ENCODE peak calls at places on chromosomes 12 and 14, in ten cellular contexts. N is brain microvascular endothelial cell; Z is hypothalamus; B is aorta; S is effector memory CD8-positive, alpha-beta T cell; I is neuronal stem cell; C is Peyer's patch; O is PC-9; U is GM20000; A is choroid plexus epithelial cell. P is an unnamed sample.

GRCh38 chr14:99134333-99135046 is 137.5 kb downstream of the BCL11B start:
- DNase-seq in S (no peak), B (peak; percentile 21), C (no peak), O (no peak), I (no peak), A (no peak), Z (no peak), N (no peak), U (no peak), P (no peak)

GRCh38 chr12:115464673-115465060 is 780.7 kb upstream of the TBX3 start:
- DNase-seq in C (no peak), O (no peak), I (no peak), Z (no peak), U (no peak), S (no peak), A (no peak), B (no peak), N (no peak), P (no peak)

GRCh38 chr12:69405466-69405865 is 45.9 kb downstream of the YEATS4 start:
- DNase-seq in C (no peak), B (peak; percentile 72), N (peak; percentile 99), A (peak; percentile 97), U (no peak), I (no peak), Z (no peak), S (no peak), O (peak; percentile 82), P (no peak)

GRCh38 chr12:91555981-91556380 is 373.4 kb upstream of the DCN start:
- DNase-seq in C (no peak), A (no peak), O (no peak), B (no peak), I (no peak), N (no peak), S (no peak), Z (no peak), U (no peak), P (no peak)

GRCh38 chr12:72729451-72730010 is 457.4 kb downstream of the TRHDE start:
- DNase-seq in U (no peak), I (no peak), S (no peak), Z (no peak), N (no peak), C (no peak), O (no peak), B (no peak), A (no peak), P (no peak)

GRCh38 chr12:52990206-52990605 is 16.1 kb upstream of the EIF4B start:
- DNase-seq in C (no peak), B (no peak), U (no peak), A (no peak), S (no peak), Z (no peak), I (no peak), N (no peak), O (no peak), P (no peak)

GRCh38 chr12:96015672-96016071 is 19.5 kb upstream of the HAL start:
- DNase-seq in Z (no peak), U (no peak), O (no peak), N (peak; percentile 52), B (peak; percentile 44), I (no peak), A (peak; percentile 68), S (no peak), C (no peak), P (no peak)

GRCh38 chr12:39912211-39912980 is 193.5 kb downstream of the SLC2A13 start:
- DNase-seq in S (no peak), C (peak; percentile 72), U (no peak), A (no peak), N (no peak), O (no peak), Z (no peak), I (no peak), B (no peak), P (no peak)

GRCh38 chr14:50025776-50026175 is 90.6 kb downstream of the VCPKMT start:
- DNase-seq in O (no peak), Z (no peak), N (no peak), S (no peak), C (no peak), B (no peak), U (no peak), I (no peak), A (peak; percentile 66), P (no peak)

GRCh38 chr12:102631274-102631673 is 150.9 kb upstream of the IGF1 start:
- DNase-seq in Z (no peak), U (no peak), B (no peak), A (peak; percentile 66), S (no peak), N (peak; percentile 83), C (no peak), I (no peak), O (peak; percentile 69), P (no peak)

GRCh38 chr12:92136883-92137582 is 8.6 kb downstream of the BTG1 start:
- DNase-seq in C (no peak), O (peak; percentile 84), B (no peak), S (no peak), A (peak; percentile 87), N (peak; percentile 53), Z (no peak), I (no peak), U (no peak), P (peak; percentile 55)

GRCh38 chr14:44963775-44964380 is 1.9 kb downstream of the TOGARAM1 start:
- DNase-seq in U (no peak), I (no peak), N (no peak), S (no peak), A (no peak), Z (peak; percentile 12), O (peak; percentile 50), C (no peak), B (no peak), P (no peak)

GRCh38 chr12:69514111-69514510 is 43.9 kb downstream of the FRS2 start:
- DNase-seq in U (no peak), I (no peak), B (no peak), N (no peak), A (no peak), S (no peak), C (no peak), Z (no peak), O (no peak), P (no peak)

GRCh38 chr12:1804545-1805332 is 15.6 kb upstream of the LRTM2 start:
- DNase-seq in B (peak; percentile 92), O (peak; percentile 71), S (peak; percentile 88), A (peak; percentile 93), C (peak; percentile 88), N (peak; percentile 89), Z (peak; percentile 85), I (peak; percentile 73), U (peak; percentile 90), P (peak; percentile 73)

P was measured in CD4-positive, CD25-positive, alpha-beta regulatory T cell.